ENCODE peak calls at places on chromosome 11, in nine cellular contexts. J is GM23248; X is CD8-positive, alpha-beta T cell; O is tibial nerve; H is GM23338; B is neuronal stem cell; R is hepatocyte; E is sigmoid colon; M is right lobe of liver. V is an unnamed sample.

GRCh38 chr11:37849731-37850130 is 1251.7 kb upstream of the RAG2 start:
- DNase-seq in J (no peak), X (no peak), O (no peak), H (no peak), B (no peak), R (no peak), E (no peak), M (no peak), V (no peak)

GRCh38 chr11:111409915-111410314 is 30.8 kb upstream of the POU2AF1 start:
- DNase-seq in J (no peak), X (no peak), O (no peak), H (no peak), B (no peak), R (no peak), E (no peak), M (no peak), V (no peak)

GRCh38 chr11:12196862-12197261 is 86.5 kb downstream of the MICAL2 start:
- DNase-seq in J (no peak), X (no peak), O (no peak), H (no peak), B (no peak), R (no peak), E (no peak), M (no peak), V (no peak)

GRCh38 chr11:36352919-36353318 is 56.8 kb downstream of the PRR5L start:
- DNase-seq in J (no peak), X (peak; percentile 71), O (no peak), H (no peak), B (no peak), R (no peak), E (no peak), M (no peak), V (peak; percentile 88)

GRCh38 chr11:118918128-118918685 is 7.5 kb downstream of the BCL9L start:
- DNase-seq in J (peak; percentile 94), X (peak; percentile 70), O (peak; percentile 88), H (peak; percentile 85), B (no peak), R (peak; percentile 89), E (peak; percentile 92), M (peak; percentile 94), V (no peak)

GRCh38 chr11:80948781-80949180 is 1508.0 kb upstream of the TENM4 start:
- DNase-seq in J (no peak), X (no peak), O (no peak), H (no peak), B (no peak), R (no peak), E (no peak), M (no peak), V (no peak)

GRCh38 chr11:108035690-108036089 is 27.0 kb downstream of the CUL5 start:
- DNase-seq in J (no peak), X (no peak), O (no peak), H (peak; percentile 26), B (no peak), R (no peak), E (no peak), M (no peak), V (no peak)

GRCh38 chr11:17313349-17314231 is 37.1 kb downstream of the NUCB2 start:
- DNase-seq in J (peak; percentile 65), X (no peak), O (no peak), H (no peak), B (no peak), R (no peak), E (no peak), M (no peak), V (no peak)

GRCh38 chr11:113045146-113045545 is 83.9 kb downstream of the NCAM1 start:
- DNase-seq in J (no peak), X (no peak), O (no peak), H (no peak), B (no peak), R (no peak), E (no peak), M (no peak), V (no peak)

GRCh38 chr11:64131657-64132387 is 34.1 kb downstream of the MACROD1 start:
- DNase-seq in J (no peak), X (no peak), O (no peak), H (no peak), B (no peak), R (peak; percentile 39), E (no peak), M (no peak), V (no peak)

GRCh38 chr11:122659676-122660571 is 4.4 kb downstream of the UBASH3B start:
- DNase-seq in J (no peak), X (no peak), O (no peak), H (no peak), B (no peak), R (no peak), E (no peak), M (no peak), V (no peak)

GRCh38 chr11:85970593-85970992 is 98.3 kb downstream of the PICALM start:
- DNase-seq in J (no peak), X (no peak), O (no peak), H (no peak), B (no peak), R (no peak), E (no peak), M (no peak), V (no peak)

GRCh38 chr11:70124321-70125061 is 46.4 kb downstream of the ANO1 start:
- DNase-seq in J (no peak), X (no peak), O (no peak), H (no peak), B (no peak), R (no peak), E (peak; percentile 81), M (no peak), V (no peak)

GRCh38 chr11:95456704-95457491 is 225.9 kb upstream of the SESN3 start:
- DNase-seq in J (no peak), X (no peak), O (no peak), H (no peak), B (no peak), R (no peak), E (no peak), M (no peak), V (no peak)

GRCh38 chr11:84163115-84163514 is 876.9 kb upstream of the CCDC90B start:
- DNase-seq in J (no peak), X (no peak), O (no peak), H (no peak), B (no peak), R (no peak), E (no peak), M (no peak), V (no peak)

GRCh38 chr11:87889126-87889525 is 286.1 kb downstream of the RAB38 start:
- DNase-seq in J (no peak), X (no peak), O (no peak), H (no peak), B (no peak), R (no peak), E (no peak), M (no peak), V (no peak)

GRCh38 chr11:125063429-125064043 is 431 bp downstream of the SLC37A2 start:
- DNase-seq in J (peak; percentile 14), X (peak; percentile 48), O (no peak), H (peak; percentile 74), B (peak; percentile 14), R (no peak), E (peak; percentile 59), M (no peak), V (no peak)

GRCh38 chr11:116044520-116044919 is 540.3 kb upstream of the CADM1 start:
- DNase-seq in J (no peak), X (no peak), O (no peak), H (peak; percentile 26), B (no peak), R (no peak), E (no peak), M (no peak), V (no peak)

GRCh38 chr11:79400717-79401330 is 40.0 kb downstream of the TENM4 start:
- DNase-seq in J (peak; percentile 69), X (no peak), O (no peak), H (peak; percentile 74), B (peak; percentile 17), R (peak; percentile 46), E (no peak), M (no peak), V (no peak)

GRCh38 chr11:64355078-64355940 is 3.7 kb upstream of the RPS6KA4 start:
- DNase-seq in J (peak; percentile 93), X (peak; percentile 69), O (peak; percentile 50), H (peak; percentile 91), B (no peak), R (peak; percentile 94), E (peak; percentile 89), M (peak; percentile 82), V (no peak)

DNA sequence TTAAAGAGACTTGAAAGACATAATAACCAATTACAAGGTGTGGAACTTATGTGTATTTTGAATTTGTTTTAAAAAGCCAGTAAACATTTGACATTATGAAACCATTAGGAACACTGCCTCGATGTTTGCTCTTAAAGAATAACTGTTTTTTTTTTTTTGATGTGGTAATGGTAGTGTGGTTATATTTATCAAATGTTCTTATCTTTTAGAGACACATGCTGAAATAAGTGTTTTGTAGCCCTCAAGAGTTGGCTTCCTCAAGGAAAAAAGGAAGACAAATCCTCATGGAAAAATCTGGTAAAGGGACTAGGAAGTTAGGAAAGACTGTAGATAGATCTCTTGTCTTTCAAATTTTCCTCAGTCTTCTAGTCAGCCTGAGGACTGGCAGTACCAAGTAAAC is 2.2 kb upstream of the ABTB2 start:
- DNase-seq in J (no peak), X (no peak), O (no peak), H (no peak), B (no peak), R (no peak), E (no peak), M (no peak), V (no peak)
- H3K4me3 ChIP-seq in J (no peak overlapping the region), X (no peak overlapping the region), O (no peak overlapping the region), H (no peak overlapping the region), B (no peak overlapping the region), R (no peak overlapping the region), E (no peak overlapping the region), M (no peak overlapping the region), V (no peak overlapping the region)

GRCh38 chr11:697028-697491 is 1.4 kb downstream of the TMEM80 start:
- DNase-seq in J (peak; percentile 94), X (no peak), O (no peak), H (no peak), B (no peak), R (peak; percentile 36), E (no peak), M (no peak), V (no peak)
- H3K4me1 ChIP-seq in J (peaks cover 31% of the 10 kb centered on the region), X (peaks cover 39% of the 10 kb centered on the region), O (peaks cover 53% of the 10 kb centered on the region), H (peaks cover 21% of the 10 kb centered on the region), B (peaks cover 27% of the 10 kb centered on the region), R (peaks cover 31% of the 10 kb centered on the region), E (no peaks in the 10 kb centered on the region), M (no peaks in the 10 kb centered on the region), V (peaks cover 30% of the 10 kb centered on the region)

DNA sequence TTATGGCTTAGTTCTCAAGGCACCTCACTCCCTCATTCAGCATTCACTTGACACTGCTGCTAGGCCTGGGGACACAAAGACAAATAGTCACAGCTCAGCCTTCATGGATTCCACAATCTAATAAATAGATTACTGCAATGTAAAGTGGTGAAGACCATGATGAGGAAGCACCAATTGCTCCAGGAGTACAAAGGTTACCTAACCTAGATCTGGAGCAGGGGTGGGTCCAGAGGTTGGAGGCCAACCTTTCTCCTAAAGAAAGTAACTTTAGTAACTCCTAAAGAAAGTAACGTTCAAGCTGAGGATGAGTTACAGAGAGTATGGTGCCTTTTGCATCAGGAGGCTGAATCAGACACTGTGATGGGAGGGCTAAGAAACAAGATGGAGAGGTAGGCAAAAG is 4.1 kb downstream of the TRIM3 start:
- DNase-seq in J (no peak), X (no peak), O (no peak), H (no peak), B (no peak), R (no peak), E (no peak), M (no peak), V (no peak)
- H3K27ac ChIP-seq in J (no peak overlapping the region), X (no peak overlapping the region), O (no peak overlapping the region), H (no peak overlapping the region), B (no peak overlapping the region), R (peak overlapping the region; percentile 75), E (peak overlapping the region; percentile 64), M (no peak overlapping the region), V (no peak overlapping the region)

GRCh38 chr11:46383404-46383758 is 1.9 kb downstream of the MDK start:
- DNase-seq in J (no peak), X (no peak), O (no peak), H (no peak), B (no peak), R (no peak), E (no peak), M (no peak), V (no peak)
- H3K4me3 ChIP-seq in J (no peak overlapping the region), X (no peak overlapping the region), O (no peak overlapping the region), H (no peak overlapping the region), B (no peak overlapping the region), R (no peak overlapping the region), E (no peak overlapping the region), M (no peak overlapping the region), V (no peak overlapping the region)